ENCODE peak calls at places on chromosomes 4 and X, in five cellular contexts. A is AG09309, W is spleen, V is neural crest cell, G is AG09319. Y is an unnamed sample.

GRCh38 chrX:130909469-130910136 is 6.6 kb upstream of the ENOX2 start:
- DNase-seq in A (no peak), W (no peak), V (no peak), G (no peak), Y (no peak)

GRCh38 chr4:79906306-79906705 is 166.7 kb downstream of the ANTXR2 start:
- DNase-seq in A (no peak), W (no peak), V (no peak), G (no peak), Y (no peak)

GRCh38 chr4:109990307-109991257 is 77.9 kb downstream of the EGF start:
- DNase-seq in A (no peak), W (no peak), V (no peak), G (no peak), Y (no peak)

GRCh38 chr4:137892134-137892533 is 350.0 kb downstream of the SLC7A11 start:
- DNase-seq in A (peak), W (no peak), V (no peak), G (peak), Y (no peak)

GRCh38 chr4:121192013-121192412 is 27.9 kb upstream of the TNIP3 start:
- DNase-seq in A (no peak), W (no peak), V (no peak), G (no peak), Y (no peak)

GRCh38 chr4:142383354-142383753 is 462.7 kb downstream of the INPP4B start:
- DNase-seq in A (no peak), W (no peak), V (no peak), G (no peak), Y (no peak)

GRCh38 chr4:27338530-27338929 is 477.9 kb downstream of the STIM2 start:
- DNase-seq in A (no peak), W (no peak), V (no peak), G (no peak), Y (no peak)

GRCh38 chrX:20666316-20666715 is 399.6 kb upstream of the RPS6KA3 start:
- DNase-seq in A (no peak), W (no peak), V (no peak), G (no peak), Y (no peak)

GRCh38 chrX:44843318-44843702 is 511 bp upstream of the DUSP21 start:
- DNase-seq in A (no peak), W (no peak), V (no peak), G (no peak), Y (no peak)

GRCh38 chr4:113919611-113920010 is 59.8 kb downstream of the ARSJ start:
- DNase-seq in A (no peak), W (no peak), V (no peak), G (no peak), Y (no peak)

GRCh38 chrX:135973025-135973547 is 702 bp downstream of the MMGT1 start:
- DNase-seq in A (no peak), W (no peak), V (no peak), G (no peak), Y (no peak)

GRCh38 chr4:109302366-109303140 is at the start of gene COL25A1:
- DNase-seq in A (no peak), W (peak), V (peak), G (no peak), Y (peak)

GRCh38 chrX:40402771-40403533 is 177.8 kb upstream of the ATP6AP2 start:
- DNase-seq in A (peak), W (no peak), V (no peak), G (peak), Y (peak)

GRCh38 chrX:152637649-152638442 is at the start of gene GABRQ:
- DNase-seq in A (no peak), W (no peak), V (peak), G (no peak), Y (no peak)

GRCh38 chrX:41561045-41561444 is 113.9 kb downstream of the NYX start:
- DNase-seq in A (peak), W (no peak), V (no peak), G (no peak), Y (no peak)

GRCh38 chr4:186840222-186840701 is 116.6 kb upstream of the FAT1 start:
- DNase-seq in A (no peak), W (no peak), V (no peak), G (no peak), Y (peak)

GRCh38 chrX:40080896-40081678 is 16.7 kb downstream of the BCOR start:
- DNase-seq in A (no peak), W (no peak), V (no peak), G (no peak), Y (no peak)

GRCh38 chrX:75623535-75623934 is 100.7 kb upstream of the ZDHHC15 start:
- DNase-seq in A (no peak), W (no peak), V (peak), G (no peak), Y (no peak)

GRCh38 chr4:87904627-87905026 is 70.9 kb upstream of the SPP1 start:
- DNase-seq in A (no peak), W (no peak), V (no peak), G (no peak), Y (no peak)

GRCh38 chrX:139739138-139739537 is 31.2 kb upstream of the MCF2 start:
- DNase-seq in A (peak), W (no peak), V (no peak), G (no peak), Y (no peak)

GRCh38 chr4:8045909-8046308 is 106.2 kb upstream of the AFAP1 start:
- DNase-seq in A (no peak), W (no peak), V (no peak), G (no peak), Y (no peak)

GRCh38 chrX:44828008-44828605 is 15.7 kb upstream of the DUSP21 start:
- DNase-seq in A (peak), W (no peak), V (no peak), G (peak), Y (no peak)

GRCh38 chrX:13647709-13648212 is 5.2 kb upstream of the TCEANC start:
- DNase-seq in A (no peak), W (no peak), V (no peak), G (no peak), Y (peak)

DNA sequence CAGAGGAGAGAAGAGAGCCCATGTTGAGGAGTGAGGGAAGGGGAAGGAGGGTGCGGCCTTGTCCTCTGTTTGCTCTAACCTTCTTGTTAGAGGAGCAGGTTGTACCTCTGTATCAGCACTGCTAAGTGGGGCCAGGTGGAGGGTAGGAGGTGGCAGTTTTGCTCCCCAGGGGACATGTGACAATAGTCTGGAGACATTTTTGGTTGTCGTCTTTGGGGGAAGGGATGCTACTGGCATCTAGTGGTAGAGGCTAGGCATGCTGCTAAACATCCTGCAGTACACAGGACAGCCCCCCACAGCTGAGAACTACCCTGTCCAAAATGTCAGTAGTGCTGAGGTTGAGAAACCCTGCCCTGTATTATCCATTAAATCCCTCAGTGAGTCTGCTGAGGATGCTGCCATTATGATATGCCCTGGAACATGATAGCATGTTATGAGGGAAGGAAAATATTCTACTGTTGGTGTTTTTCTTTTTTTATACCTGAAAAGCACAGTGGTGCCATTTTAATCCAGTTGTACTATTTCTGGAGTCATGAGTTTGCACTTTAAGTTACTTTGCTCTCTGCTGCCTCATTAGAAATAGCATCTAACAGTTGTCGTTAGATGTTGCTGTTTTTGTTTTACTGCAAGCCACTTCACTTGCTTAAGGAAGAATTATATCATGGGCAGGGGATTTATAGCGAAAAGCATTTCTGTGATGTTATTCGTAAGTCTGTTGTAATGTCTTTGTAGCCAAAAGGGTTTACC is 90.6 kb downstream of the LRP2BP start:
- DNase-seq in A (no peak), W (no peak), V (no peak), G (no peak), Y (no peak)
- TF ChIP-seq CTCF in A (peak), W (peak), V (peak), G (peak), Y (no peak)

GRCh38 chr4:1002131-1002630 is 9.0 kb upstream of the SLC26A1 start:
- DNase-seq in A (no peak), W (no peak), V (no peak), G (no peak), Y (no peak)
- TF ChIP-seq CTCF in A (no peak), W (no peak), V (no peak), G (no peak), Y (no peak)

DNA sequence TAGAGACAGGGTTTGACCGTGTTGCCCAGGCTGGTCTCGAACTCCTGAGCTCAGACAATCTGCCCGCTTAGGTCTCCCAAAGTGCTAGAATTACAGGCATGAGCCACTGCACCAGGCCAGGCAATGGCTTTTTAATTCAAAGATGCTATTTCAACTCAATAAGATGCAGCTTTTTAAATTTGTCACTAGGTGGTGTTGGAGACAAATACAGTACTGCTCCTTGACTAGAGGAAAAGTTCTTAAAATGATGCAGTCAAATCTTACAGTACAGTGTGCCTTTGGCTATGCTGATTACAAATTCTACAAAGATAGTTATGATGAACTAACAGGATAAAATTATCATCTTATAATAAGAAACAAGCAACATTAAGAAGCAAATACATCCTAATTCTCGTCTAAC is 441.1 kb downstream of the KCNIP4 start:
- DNase-seq in A (peak), W (no peak), V (no peak), G (no peak), Y (no peak)
- TF ChIP-seq CTCF in A (peak), W (no peak), V (peak), G (no peak), Y (no peak)

GRCh38 chr4:128590773-128591172 is 218.7 kb upstream of the JADE1 start:
- DNase-seq in A (no peak), W (no peak), V (no peak), G (no peak), Y (no peak)
- TF ChIP-seq CTCF in A (no peak), W (no peak), V (no peak), G (no peak), Y (no peak)

GRCh38 chrX:48648299-48648698 is 35.3 kb upstream of the WAS start:
- DNase-seq in A (peak), W (peak), V (no peak), G (peak), Y (peak)
- TF ChIP-seq CTCF in A (no peak), W (peak), V (peak), G (peak), Y (no peak)

GRCh38 chrX:23079347-23079746 is 79.6 kb downstream of the DDX53 start:
- DNase-seq in A (no peak), W (no peak), V (no peak), G (no peak), Y (no peak)
- TF ChIP-seq CTCF in A (no peak), W (no peak), V (peak), G (no peak), Y (no peak)

DNA sequence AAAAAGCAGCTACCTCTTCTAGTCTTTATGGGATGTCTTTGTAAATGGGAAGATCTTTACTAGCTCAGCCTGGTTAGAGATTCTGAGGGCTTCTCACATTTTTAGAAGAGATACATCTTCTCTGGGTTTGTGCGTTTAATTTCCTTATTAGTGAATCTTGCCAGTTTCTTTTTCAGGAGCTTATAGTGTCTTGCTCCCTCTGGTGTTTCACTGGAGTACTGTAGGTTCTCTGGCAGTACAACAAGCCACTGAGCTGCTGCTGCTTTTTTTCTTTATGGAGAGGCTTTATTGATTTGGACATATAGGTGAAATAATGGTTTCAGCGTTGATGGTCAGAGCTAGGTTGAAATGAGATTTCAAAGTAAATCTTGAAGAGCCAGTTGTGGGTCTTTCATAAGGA is 82.9 kb downstream of the LAS1L start:
- DNase-seq in A (no peak), W (no peak), V (peak), G (no peak), Y (no peak)
- TF ChIP-seq CTCF in A (peak), W (peak), V (peak), G (peak), Y (no peak)

DNA sequence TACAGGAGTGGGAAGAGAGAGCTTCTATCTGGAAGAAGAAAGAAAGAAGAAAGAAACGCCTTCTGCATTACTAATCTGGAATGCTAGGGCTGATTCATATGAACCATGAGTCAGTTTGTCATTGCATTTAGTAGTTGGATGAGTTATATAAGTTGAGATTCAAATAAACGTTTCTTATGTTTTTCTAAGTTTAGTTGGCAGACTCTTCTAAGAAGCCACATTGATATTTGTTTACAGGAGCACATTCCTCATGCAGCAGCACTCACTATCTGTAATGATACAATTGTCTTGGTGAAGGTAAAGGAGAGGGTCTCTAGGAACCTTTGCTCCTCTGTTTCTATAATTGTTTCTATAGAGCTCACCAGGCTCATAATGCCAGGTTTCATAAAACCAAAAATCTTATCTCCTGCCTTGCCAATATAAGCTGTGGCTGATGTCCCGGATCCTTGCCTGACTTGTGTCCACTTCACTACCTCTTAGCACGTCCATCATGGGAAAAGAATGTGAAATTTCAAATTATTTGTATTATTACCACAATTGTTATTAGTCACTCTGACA is 39.5 kb downstream of the HOPX start:
- DNase-seq in A (peak), W (no peak), V (no peak), G (peak), Y (no peak)
- TF ChIP-seq CTCF in A (peak), W (no peak), V (no peak), G (peak), Y (no peak)

Y was measured in sigmoid colon.